ENCODE peak calls at places on chromosomes 12 and 14, in four cellular contexts. S, K, L and R are unnamed samples.

GRCh38 chr14:33938131-33938949 is 12.5 kb downstream of the EGLN3 start:
- DNase-seq in S (peak; percentile 38), K (no peak), L (peak; percentile 84), R (no peak)

GRCh38 chr14:95058491-95058890 is 98.8 kb downstream of the DICER1 start:
- DNase-seq in S (no peak), K (no peak), L (no peak), R (no peak)

GRCh38 chr14:39731912-39732311 is 299.7 kb upstream of the FBXO33 start:
- DNase-seq in S (no peak), K (no peak), L (no peak), R (no peak)

GRCh38 chr12:9363145-9363544 is 154.9 kb upstream of the PZP start:
- DNase-seq in S (no peak), K (no peak), L (no peak), R (no peak)

GRCh38 chr12:52925717-52926595 is 21.1 kb upstream of the KRT8 start:
- DNase-seq in S (no peak), K (no peak), L (no peak), R (no peak)

GRCh38 chr12:52903855-52904508 is 894 bp downstream of the KRT8 start:
- DNase-seq in S (peak; percentile 47), K (no peak), L (peak; percentile 42), R (peak; percentile 34)

GRCh38 chr14:92560106-92560865 is 46.7 kb downstream of the RIN3 start:
- DNase-seq in S (no peak), K (no peak), L (no peak), R (no peak)

GRCh38 chr12:7439579-7440505 is 4.1 kb downstream of the CD163L1 start:
- DNase-seq in S (peak; percentile 23), K (no peak), L (peak; percentile 70), R (peak; percentile 89)

GRCh38 chr14:87250992-87251391 is 742.0 kb downstream of the GALC start:
- DNase-seq in S (no peak), K (no peak), L (no peak), R (no peak)

GRCh38 chr14:57833304-57833703 is 32.6 kb downstream of the SLC35F4 start:
- DNase-seq in S (peak; percentile 79), K (peak; percentile 95), L (no peak), R (peak; percentile 84)

GRCh38 chr12:1947081-1947480 is 28.6 kb upstream of the CACNA2D4 start:
- DNase-seq in S (no peak), K (no peak), L (no peak), R (no peak)

GRCh38 chr12:117552971-117553370 is 191.5 kb upstream of the NOS1 start:
- DNase-seq in S (peak; percentile 32), K (no peak), L (no peak), R (no peak)

GRCh38 chr14:89415139-89415538 is 1.9 kb downstream of the FOXN3 start:
- DNase-seq in S (no peak), K (no peak), L (no peak), R (no peak)

GRCh38 chr12:53380797-53381738 is 1.1 kb downstream of the SP1 start:
- DNase-seq in S (peak; percentile 16), K (no peak), L (no peak), R (no peak)

GRCh38 chr14:25150934-25151790 is 101.2 kb upstream of the STXBP6 start:
- DNase-seq in S (no peak), K (no peak), L (peak; percentile 33), R (no peak)

GRCh38 chr12:51922146-51922545 is 14.8 kb downstream of the ACVRL1 start:
- DNase-seq in S (no peak), K (no peak), L (no peak), R (no peak)

GRCh38 chr12:27382126-27382795 is 49.6 kb downstream of the BMAL2 start:
- DNase-seq in S (no peak), K (peak; percentile 25), L (no peak), R (no peak)

GRCh38 chr14:91233936-91234790 is 10.3 kb downstream of the GPR68 start:
- DNase-seq in S (peak; percentile 31), K (no peak), L (no peak), R (no peak)

GRCh38 chr12:81416571-81416970 is 338.7 kb downstream of the ACSS3 start:
- DNase-seq in S (no peak), K (no peak), L (no peak), R (no peak)

GRCh38 chr12:66371982-66372381 is 69.7 kb downstream of the HELB start:
- DNase-seq in S (no peak), K (no peak), L (peak; percentile 63), R (no peak)

GRCh38 chr12:7161811-7162210 is 27.7 kb upstream of the PEX5 start:
- DNase-seq in S (no peak), K (no peak), L (no peak), R (no peak)

GRCh38 chr12:98465950-98466349 is 49.4 kb upstream of the TMPO start:
- DNase-seq in S (no peak), K (no peak), L (no peak), R (no peak)

GRCh38 chr12:106248849-106249371 is 1.1 kb upstream of the CKAP4 start:
- DNase-seq in S (peak; percentile 48), K (no peak), L (no peak), R (no peak)

GRCh38 chr14:28719130-28719529 is 47.5 kb upstream of the FOXG1 start:
- DNase-seq in S (no peak), K (no peak), L (no peak), R (no peak)

GRCh38 chr12:116968986-116969385 is 58.2 kb downstream of the FBXW8 start:
- DNase-seq in S (no peak), K (no peak), L (no peak), R (no peak)

GRCh38 chr12:75764091-75764490 is 252.7 kb upstream of the KRR1 start:
- DNase-seq in S (no peak), K (no peak), L (no peak), R (no peak)

GRCh38 chr12:50074936-50075807 is 10.0 kb upstream of the SMARCD1 start:
- DNase-seq in S (peak; percentile 89), K (no peak), L (peak; percentile 92), R (peak; percentile 84)

GRCh38 chr14:65751510-65751909 is 339.0 kb downstream of the FUT8 start:
- DNase-seq in S (no peak), K (no peak), L (no peak), R (no peak)

DNA sequence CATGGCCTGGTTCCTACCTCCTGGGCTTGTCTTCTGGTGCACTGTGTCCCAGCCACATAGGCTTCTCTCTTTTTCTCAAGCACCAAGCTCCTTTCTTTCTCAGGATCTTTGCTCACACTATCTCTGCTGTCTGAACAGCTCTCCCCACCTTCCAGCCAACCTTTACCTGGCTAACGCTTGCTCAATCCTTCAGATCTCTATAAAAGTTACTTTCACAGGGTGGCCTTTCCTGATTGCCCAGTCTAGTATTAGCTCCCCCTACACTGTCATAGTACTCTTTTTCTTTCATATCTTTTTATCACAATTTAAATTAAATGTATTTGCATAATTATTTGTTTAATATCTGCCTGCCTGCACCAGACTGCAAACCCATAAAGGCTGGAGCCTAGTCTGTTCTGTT is 3.8 kb downstream of the PARP11 start:
- DNase-seq in S (no peak), K (no peak), L (no peak), R (no peak)
- H3K4me3 ChIP-seq in S (no peak overlapping the region), K (no peak overlapping the region), L (no peak overlapping the region), R (no peak overlapping the region)

DNA sequence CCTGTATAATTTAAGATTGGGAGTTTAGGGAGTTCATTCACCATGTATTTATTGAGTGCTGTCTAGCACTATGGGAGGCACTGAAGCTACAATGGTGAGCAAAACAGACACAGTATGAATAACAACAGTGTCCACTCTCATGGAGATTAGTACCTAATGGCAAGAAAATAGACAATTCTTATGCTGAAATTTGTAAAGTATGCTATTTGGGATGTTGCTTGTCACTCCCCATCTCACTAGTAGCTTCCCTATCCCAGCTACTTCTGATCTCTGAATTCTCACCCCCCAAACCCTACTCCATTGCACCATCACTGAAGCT is 4.0 kb downstream of the GDF11 start:
- DNase-seq in S (no peak), K (no peak), L (no peak), R (no peak)
- H3K4me3 ChIP-seq in S (no peak overlapping the region), K (no peak overlapping the region), L (no peak overlapping the region), R (no peak overlapping the region)

DNA sequence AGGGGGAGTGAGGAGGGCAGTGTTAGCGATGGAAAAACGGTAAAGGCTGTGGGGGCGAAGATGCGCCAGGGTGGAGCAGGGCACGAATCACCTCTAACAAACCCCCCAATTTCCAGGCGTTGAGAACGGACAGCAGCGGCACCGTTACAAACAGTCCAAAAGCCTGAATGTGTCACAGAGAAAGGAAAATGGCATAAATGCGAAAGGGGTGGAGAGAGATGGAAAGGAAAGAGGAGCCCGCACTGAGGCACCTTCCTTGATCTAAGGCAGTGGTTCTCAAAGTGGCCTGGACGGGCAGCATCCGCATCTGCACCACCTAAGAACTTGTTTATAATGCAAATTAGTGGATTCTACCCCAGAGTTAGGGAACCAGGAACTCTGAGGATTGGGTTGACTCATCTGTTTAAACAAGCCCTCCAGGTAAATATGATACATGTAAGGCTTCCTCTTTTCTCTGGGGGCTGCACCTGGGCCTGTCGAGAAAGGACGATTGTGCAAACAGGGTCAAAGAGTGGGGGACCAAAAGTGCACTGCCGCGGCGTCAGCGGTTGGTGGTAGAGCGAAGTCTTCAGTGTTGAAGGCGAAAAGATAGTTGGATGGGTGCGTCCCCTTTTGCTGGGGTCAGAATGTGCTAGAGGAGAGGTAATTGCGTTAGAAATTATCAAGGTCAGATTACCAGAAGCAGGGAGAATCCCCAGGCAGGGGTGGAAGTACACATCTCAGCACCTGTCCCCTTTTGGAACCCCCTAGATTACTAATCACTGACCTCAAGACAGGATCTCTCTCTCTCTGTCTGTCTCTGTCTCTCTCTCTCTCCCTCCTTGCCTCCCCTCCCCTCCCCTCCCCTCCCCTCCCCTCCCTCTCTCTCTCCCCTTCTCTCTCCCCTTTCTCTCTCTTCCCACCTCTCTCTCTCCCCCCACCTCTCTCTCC is 1.3 kb upstream of the KCNH5 start:
- DNase-seq in S (no peak), K (no peak), L (peak; percentile 9), R (no peak)
- H3K4me3 ChIP-seq in S (no peak overlapping the region), K (no peak overlapping the region), L (peak overlapping the region; percentile 36), R (no peak overlapping the region)

GRCh38 chr14:100048786-100049185 is 16.4 kb upstream of the EVL start:
- DNase-seq in S (no peak), K (no peak), L (no peak), R (no peak)

GRCh38 chr14:100049220-100049619 is 16.0 kb upstream of the EVL start:
- DNase-seq in S (no peak), K (no peak), L (no peak), R (no peak)

GRCh38 chr14:100052819-100053218 is 12.4 kb upstream of the EVL start:
- DNase-seq in S (no peak), K (no peak), L (no peak), R (no peak)

GRCh38 chr14:100051103-100051502 is 14.1 kb upstream of the EVL start:
- DNase-seq in S (no peak), K (no peak), L (no peak), R (no peak)

DNA sequence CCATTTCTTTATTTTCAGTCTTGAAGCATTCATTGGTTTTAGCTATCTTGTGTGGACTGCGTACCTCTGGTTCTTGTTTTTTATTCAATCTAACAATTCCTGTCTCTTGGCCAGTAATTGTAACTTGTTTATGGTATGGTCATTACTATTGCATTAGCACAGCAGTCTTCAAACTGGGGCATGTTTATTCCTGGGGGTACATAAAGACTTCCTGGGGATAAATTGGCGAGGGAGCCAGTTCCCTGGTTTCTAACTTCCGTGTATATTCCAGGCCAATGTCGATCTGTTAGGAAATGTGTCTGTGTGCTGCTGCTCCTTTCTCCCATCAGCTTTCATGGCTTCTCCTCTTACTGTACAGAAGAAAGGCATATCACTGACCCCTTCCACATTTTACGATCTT is 13.7 kb upstream of the EVL start:
- DNase-seq in S (no peak), K (no peak), L (no peak), R (no peak)
- H3K4me3 ChIP-seq in S (no peak overlapping the region), K (no peak overlapping the region), L (no peak overlapping the region), R (no peak overlapping the region)